ENCODE peak calls at places on chromosomes 5 and 9, in five cellular contexts. E, U, B, X and P are unnamed samples.

GRCh38 chr9:133485531-133486260 is 6.8 kb upstream of the SLC2A6 start:
- DNase-seq in U (no peak), X (no peak), B (no peak), E (no peak), P (no peak)

GRCh38 chr9:89317282-89317681 is 1.0 kb upstream of the SECISBP2 start:
- DNase-seq in E (no peak), U (no peak), X (no peak), B (no peak), P (no peak)

GRCh38 chr5:173592050-173592669 is 24.3 kb downstream of the BOD1 start:
- DNase-seq in U (no peak), B (no peak), E (no peak), X (no peak), P (no peak)

GRCh38 chr5:8685704-8686103 is 816.8 kb downstream of the MTRR start:
- DNase-seq in X (no peak), U (no peak), E (no peak), B (no peak), P (no peak)

GRCh38 chr9:126420148-126420547 is 93.5 kb downstream of the MVB12B start:
- DNase-seq in U (no peak), X (no peak), E (no peak), B (no peak), P (no peak)

GRCh38 chr5:98768160-98769005 is 5.1 kb upstream of the RGMB start:
- DNase-seq in E (no peak), X (peak; percentile 49), U (no peak), B (peak; percentile 37), P (peak; percentile 68)

GRCh38 chr9:79054500-79054899 is 517.3 kb upstream of the TLE4 start:
- DNase-seq in U (no peak), E (no peak), B (no peak), X (no peak), P (no peak)

GRCh38 chr5:177416334-177416733 is 7.0 kb upstream of the F12 start:
- DNase-seq in E (no peak), X (no peak), B (no peak), U (no peak), P (peak; percentile 66)

GRCh38 chr9:77764894-77765780 is 117.0 kb upstream of the GNA14 start:
- DNase-seq in U (no peak), E (no peak), B (no peak), X (no peak), P (peak; percentile 15)

DNA sequence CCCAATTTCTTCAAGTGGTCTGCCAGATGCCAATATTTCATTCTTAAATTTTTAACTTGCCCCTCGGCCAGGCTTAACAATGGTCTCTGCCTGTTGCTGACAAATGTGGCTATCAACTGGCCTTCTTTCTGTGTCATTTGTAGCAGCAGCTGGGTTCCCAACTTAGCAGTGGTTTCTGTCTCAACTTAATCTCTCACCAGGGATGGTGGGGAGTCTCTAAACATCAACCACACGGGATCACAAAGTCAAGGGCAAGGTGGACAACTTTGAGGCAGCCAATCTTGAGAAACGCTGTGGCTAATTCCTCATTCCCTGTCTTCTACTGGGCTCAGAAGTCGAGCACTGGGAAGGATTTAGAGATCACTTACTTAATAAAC is 81.1 kb downstream of the RAPGEF1 start:
- DNase-seq in B (no peak), X (no peak), U (no peak), E (no peak), P (no peak)
- H3K27ac ChIP-seq in B (no peak overlapping the region), X (peak overlapping the region; percentile 78), U (peak overlapping the region; percentile 30), E (no peak overlapping the region), P (peak overlapping the region; percentile 65)

GRCh38 chr5:122785294-122785693 is 10.4 kb downstream of the SNX2 start:
- DNase-seq in B (no peak), E (no peak), U (no peak), X (no peak), P (no peak)
- H3K9me3 ChIP-seq in B (no peaks in the 10 kb centered on the region), E (no peaks in the 10 kb centered on the region), U (peaks cover 35% of the 10 kb centered on the region), X (no peaks in the 10 kb centered on the region), P (no peaks in the 10 kb centered on the region)

DNA sequence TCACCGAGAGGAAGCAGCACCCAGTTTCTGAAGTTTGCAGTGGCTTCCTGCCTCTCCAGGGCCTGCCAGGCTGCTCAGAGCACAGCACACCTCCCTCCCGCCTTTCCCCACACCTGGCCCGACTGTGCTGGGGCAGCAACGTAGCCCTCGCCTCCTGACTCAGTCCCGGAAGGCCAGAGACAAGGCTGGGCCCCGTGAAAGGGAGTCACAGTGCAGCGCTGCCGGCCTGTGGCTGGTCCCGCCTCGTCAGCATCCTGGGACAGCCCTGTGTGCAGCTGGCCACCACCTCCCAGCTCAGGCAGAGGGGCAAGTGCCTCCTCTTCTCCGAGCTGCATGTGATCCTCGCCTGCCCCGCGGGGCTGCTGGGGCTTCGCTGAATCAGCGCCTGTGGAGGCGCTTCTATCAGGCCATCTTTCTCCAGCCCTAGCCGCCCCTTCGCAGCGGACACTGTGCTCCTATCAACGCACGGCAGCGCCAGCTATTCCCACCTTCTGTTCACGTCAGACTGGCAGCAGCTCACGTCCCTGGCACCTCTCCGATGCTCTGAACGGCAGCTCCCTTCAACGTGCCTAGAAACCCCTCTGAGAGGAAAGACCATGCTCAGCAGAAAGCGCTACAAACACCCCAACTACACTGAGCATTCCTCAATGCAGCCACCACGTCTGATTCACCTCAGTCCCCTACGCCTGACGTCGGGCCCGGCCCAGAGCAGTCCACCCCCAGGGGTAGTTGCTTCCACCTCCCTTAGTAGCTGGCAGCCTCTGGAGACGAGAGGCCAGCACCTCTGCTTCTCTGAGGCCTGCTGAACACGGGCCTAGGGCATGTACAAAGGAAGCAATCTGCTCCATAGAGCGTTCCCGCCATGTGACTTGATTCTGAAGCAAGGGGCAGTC is 78.8 kb downstream of the GPR21 start:
- DNase-seq in X (peak; percentile 36), U (peak; percentile 25), B (no peak), E (no peak), P (peak; percentile 24)
- H3K27ac ChIP-seq in X (no peak overlapping the region), U (peak overlapping the region; percentile 22), B (no peak overlapping the region), E (no peak overlapping the region), P (no peak overlapping the region)

DNA sequence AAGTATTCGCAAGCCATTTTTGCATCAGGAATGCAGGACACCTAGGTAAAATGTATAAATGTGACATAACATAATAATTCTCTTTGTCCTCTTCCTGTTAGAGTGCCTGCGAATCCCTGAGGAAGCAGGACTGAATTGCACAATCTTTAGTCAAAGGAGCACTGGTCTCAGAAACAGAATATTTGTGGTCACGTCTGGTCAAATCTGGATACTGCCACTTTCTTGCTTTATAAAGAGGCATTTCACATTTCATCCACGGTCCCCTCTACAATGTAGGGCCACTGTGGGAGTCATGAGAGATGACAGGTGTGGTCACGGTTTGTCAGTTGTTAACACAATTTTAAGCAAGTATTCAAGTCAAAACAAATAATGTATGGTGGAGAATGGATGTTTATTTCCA is 564.0 kb downstream of the IRX1 start:
- DNase-seq in B (no peak), U (no peak), X (no peak), E (no peak), P (no peak)
- H3K9me3 ChIP-seq in B (no peaks in the 10 kb centered on the region), U (no peaks in the 10 kb centered on the region), X (no peaks in the 10 kb centered on the region), E (no peaks in the 10 kb centered on the region), P (no peaks in the 10 kb centered on the region)